ENCODE peak calls at places on chromosomes 1 and 21, in ten cellular contexts. J is iPS DF 6.9; N is foreskin melanocyte; Y is choroid plexus epithelial cell; Q is AG09319; C is activated CD4-positive, alpha-beta T cell treated with anti-CD3 and anti-CD28 coated beads for 48 hours; L is CD4-positive, alpha-beta T cell; F is osteoblast; Z is Ammon's horn; H is EL. R is an unnamed sample.

GRCh38 chr1:110433803-110434202 is 17.1 kb upstream of the PROK1 start:
- DNase-seq in Q (no peak), N (no peak), Y (peak; percentile 78), H (peak; percentile 39), Z (peak; percentile 16), J (peak; percentile 39), F (no peak), L (no peak), C (peak; percentile 9), R (peak; percentile 12)

GRCh38 chr1:156663178-156663577 is 14.0 kb downstream of the NES start:
- DNase-seq in H (peak; percentile 31), N (no peak), Q (no peak), F (peak; percentile 85), Y (peak; percentile 32), C (no peak), Z (no peak), L (no peak), J (no peak), R (peak; percentile 69)

GRCh38 chr1:211938473-211939080 is 96.8 kb downstream of the INTS7 start:
- DNase-seq in N (no peak), Q (no peak), Z (no peak), C (no peak), F (no peak), L (no peak), J (no peak), Y (peak; percentile 38), H (no peak), R (no peak)

GRCh38 chr1:230400007-230400344 is 26.2 kb downstream of the PGBD5 start:
- DNase-seq in C (no peak), Y (no peak), H (no peak), L (no peak), J (no peak), N (no peak), F (no peak), Z (no peak), Q (no peak), R (no peak)

GRCh38 chr1:241646201-241646600 is 5.9 kb upstream of the WDR64 start:
- DNase-seq in Q (no peak), Z (no peak), Y (no peak), L (no peak), N (no peak), C (no peak), J (no peak), F (no peak), H (no peak), R (no peak)

GRCh38 chr1:99180915-99181314 is 83.4 kb upstream of the PLPPR4 start:
- DNase-seq in L (no peak), Q (no peak), N (peak; percentile 81), J (no peak), Z (peak; percentile 8), H (no peak), C (no peak), Y (no peak), F (no peak), R (no peak)

GRCh38 chr1:172398193-172398592 is 22.3 kb upstream of the C1orf105 start:
- DNase-seq in N (no peak), Z (no peak), H (no peak), Q (no peak), Y (peak; percentile 66), F (no peak), J (no peak), L (no peak), C (no peak), R (peak; percentile 45)

GRCh38 chr21:22278366-22278765 is 1280.2 kb downstream of the NCAM2 start:
- DNase-seq in Z (no peak), Q (no peak), Y (no peak), N (no peak), J (no peak), L (no peak), C (no peak), F (no peak), H (no peak), R (no peak)

GRCh38 chr1:205240118-205240517 is 12.4 kb downstream of the TMCC2 start:
- DNase-seq in Q (no peak), L (no peak), F (no peak), J (no peak), H (no peak), Y (no peak), Z (no peak), C (peak; percentile 32), N (no peak), R (no peak)

GRCh38 chr21:37861561-37861960 is 54.7 kb downstream of the KCNJ6 start:
- DNase-seq in F (no peak), Z (no peak), J (no peak), H (no peak), Q (no peak), L (no peak), N (no peak), Y (no peak), C (no peak), R (no peak)

GRCh38 chr1:11180342-11180744 is 8.8 kb upstream of the ANGPTL7 start:
- DNase-seq in Q (peak; percentile 27), Y (peak; percentile 53), N (peak; percentile 80), C (no peak), H (peak; percentile 84), J (no peak), F (peak; percentile 87), Z (no peak), L (no peak), R (peak; percentile 71)

GRCh38 chr1:9100471-9101043 is 28.3 kb downstream of the GPR157 start:
- DNase-seq in L (no peak), C (no peak), F (peak; percentile 55), J (no peak), Q (no peak), Y (peak; percentile 38), H (no peak), N (no peak), Z (no peak), R (peak; percentile 50)

GRCh38 chr1:239587066-239587465 is 200.7 kb downstream of the CHRM3 start:
- DNase-seq in F (no peak), J (no peak), L (peak; percentile 7), N (no peak), H (no peak), C (peak; percentile 27), Y (no peak), Z (no peak), Q (no peak), R (no peak)

GRCh38 chr1:225423518-225423855 is 4.4 kb downstream of the LBR start:
- DNase-seq in F (no peak), Q (no peak), L (no peak), Y (no peak), N (no peak), H (no peak), J (no peak), Z (no peak), C (no peak), R (no peak)

GRCh38 chr1:47776554-47777156 is 220.5 kb downstream of the TRABD2B start:
- DNase-seq in F (peak; percentile 56), J (no peak), Z (no peak), Y (no peak), L (no peak), H (no peak), N (no peak), C (no peak), Q (no peak), R (no peak)

GRCh38 chr1:156402621-156403020 is 33.6 kb downstream of the RHBG start:
- DNase-seq in J (no peak), Y (no peak), Q (no peak), H (no peak), L (no peak), C (no peak), F (no peak), Z (no peak), N (no peak), R (no peak)

GRCh38 chr21:20004353-20004752 is 993.9 kb upstream of the NCAM2 start:
- DNase-seq in H (no peak), F (no peak), Q (no peak), L (no peak), N (no peak), C (no peak), Z (peak; percentile 24), Y (peak; percentile 32), J (no peak), R (no peak)